ENCODE peak calls at places on chromosomes 4 and X, in six cellular contexts. I is vagina, X is GM23338, G is HL-60, J is Panc1, S is GM12878. L is an unnamed sample.

GRCh38 chr4:144360394-144360793 is 219.9 kb upstream of the GYPA start:
- DNase-seq in I (no peak), X (no peak), G (no peak), J (no peak), S (no peak), L (no peak)

GRCh38 chr4:157739237-157739636 is 433.6 kb downstream of the GASK1B start:
- DNase-seq in I (no peak), X (no peak), G (no peak), J (no peak), S (no peak), L (no peak)

GRCh38 chr4:180028682-180029081 is 2214.5 kb upstream of the TENM3 start:
- DNase-seq in I (no peak), X (peak), G (no peak), J (no peak), S (peak), L (no peak)

GRCh38 chrX:105221374-105221773 is 880 bp upstream of the TEX13A start:
- DNase-seq in I (no peak), X (no peak), G (no peak), J (no peak), S (no peak), L (no peak)

GRCh38 chr4:169971456-169972015 is 54.7 kb downstream of the MFAP3L start:
- DNase-seq in I (no peak), X (no peak), G (no peak), J (no peak), S (no peak), L (no peak)

GRCh38 chr4:44118971-44119680 is 329.5 kb downstream of the KCTD8 start:
- DNase-seq in I (no peak), X (no peak), G (no peak), J (no peak), S (no peak), L (no peak)

GRCh38 chrX:133857648-133858269 is 127.6 kb downstream of the GPC3 start:
- DNase-seq in I (no peak), X (no peak), G (no peak), J (no peak), S (no peak), L (no peak)

GRCh38 chr4:38243385-38244053 is 283.3 kb downstream of the PTTG2 start:
- DNase-seq in I (no peak), X (no peak), G (no peak), J (no peak), S (no peak), L (no peak)

GRCh38 chrX:143580266-143580665 is 55.6 kb downstream of the SLITRK4 start:
- DNase-seq in I (no peak), X (no peak), G (no peak), J (no peak), S (no peak), L (no peak)

GRCh38 chrX:53234484-53234883 is 9.5 kb upstream of the KDM5C start:
- DNase-seq in I (no peak), X (no peak), G (no peak), J (no peak), S (no peak), L (no peak)

GRCh38 chr4:141395246-141395830 is 174.6 kb downstream of the ZNF330 start:
- DNase-seq in I (no peak), X (no peak), G (no peak), J (no peak), S (no peak), L (no peak)

GRCh38 chr4:4818440-4819212 is 40.8 kb upstream of the MSX1 start:
- DNase-seq in I (no peak), X (peak), G (no peak), J (no peak), S (no peak), L (no peak)

GRCh38 chr4:153497091-153497531 is 31.0 kb downstream of the TMEM131L start:
- DNase-seq in I (no peak), X (no peak), G (no peak), J (no peak), S (no peak), L (no peak)

GRCh38 chr4:153501578-153501977 is 35.4 kb downstream of the TMEM131L start:
- DNase-seq in I (no peak), X (no peak), G (no peak), J (no peak), S (no peak), L (no peak)

GRCh38 chr4:153495480-153496206 is 29.5 kb downstream of the TMEM131L start:
- DNase-seq in I (no peak), X (no peak), G (no peak), J (no peak), S (no peak), L (no peak)

GRCh38 chr4:153499005-153499404 is 32.8 kb downstream of the TMEM131L start:
- DNase-seq in I (no peak), X (no peak), G (no peak), J (no peak), S (no peak), L (no peak)

DNA sequence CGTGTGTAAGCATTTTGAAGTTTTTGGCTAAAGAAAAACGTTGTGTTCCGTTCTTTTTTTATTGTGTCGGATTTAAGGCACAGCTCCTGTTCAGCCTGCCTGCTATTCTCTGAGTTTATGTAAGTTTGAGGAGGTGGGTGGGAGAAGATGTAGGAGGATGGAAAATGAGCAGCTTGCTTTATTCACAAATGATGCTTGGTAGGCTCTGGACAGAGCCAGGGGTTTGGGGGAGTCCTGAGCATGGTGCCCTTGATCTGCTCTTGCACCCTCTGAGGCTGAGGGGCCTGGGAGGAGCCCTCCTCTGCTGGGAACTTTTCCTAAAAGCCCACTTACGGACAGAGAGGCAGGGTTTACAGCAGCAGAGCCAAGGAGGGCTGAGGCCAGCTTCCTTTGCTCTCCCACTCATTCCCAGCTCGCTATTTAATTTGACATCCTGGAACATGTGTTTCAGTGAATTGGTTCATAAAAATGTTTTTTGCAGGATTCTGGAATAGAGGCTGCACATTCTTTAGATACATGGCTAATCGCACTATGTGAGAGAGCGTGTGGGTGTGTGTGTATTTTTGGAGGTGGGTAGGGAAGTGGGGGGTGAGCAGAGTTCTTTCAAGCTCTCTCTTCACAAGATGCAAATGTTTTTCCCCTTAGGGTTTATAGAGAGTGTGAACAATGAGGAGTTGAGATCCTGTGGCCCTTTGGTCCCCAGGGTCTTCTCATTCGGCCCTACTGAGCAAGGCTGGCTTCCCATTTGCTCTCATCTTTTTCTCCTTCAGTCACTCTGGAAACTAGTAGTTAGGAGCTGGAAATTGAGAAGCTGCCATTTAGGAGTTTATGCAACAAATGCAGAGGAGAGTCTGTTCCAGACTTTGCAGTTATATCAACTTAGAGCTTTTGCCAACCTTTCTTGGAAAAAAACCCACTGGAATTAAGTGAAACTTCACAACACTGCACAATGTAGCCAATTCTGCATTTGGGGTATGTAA is 32.1 kb downstream of the TMEM131L start:
- DNase-seq in I (no peak), X (no peak), G (no peak), J (no peak), S (peak), L (no peak)
- TF ChIP-seq POLR2AphosphoS5 in I (no peak), X (no peak), G (no peak), J (no peak), S (no peak), L (no peak)

GRCh38 chr4:96097693-96098092 is 257.8 kb downstream of the PDHA2 start:
- DNase-seq in I (no peak), X (no peak), G (no peak), J (no peak), S (no peak), L (no peak)

GRCh38 chr4:96097040-96097607 is 257.2 kb downstream of the PDHA2 start:
- DNase-seq in I (no peak), X (peak), G (no peak), J (no peak), S (no peak), L (no peak)

GRCh38 chr4:96093563-96093962 is 253.7 kb downstream of the PDHA2 start:
- DNase-seq in I (no peak), X (no peak), G (no peak), J (no peak), S (no peak), L (no peak)

GRCh38 chr4:96092151-96092705 is 252.3 kb downstream of the PDHA2 start:
- DNase-seq in I (no peak), X (no peak), G (no peak), J (no peak), S (no peak), L (no peak)

DNA sequence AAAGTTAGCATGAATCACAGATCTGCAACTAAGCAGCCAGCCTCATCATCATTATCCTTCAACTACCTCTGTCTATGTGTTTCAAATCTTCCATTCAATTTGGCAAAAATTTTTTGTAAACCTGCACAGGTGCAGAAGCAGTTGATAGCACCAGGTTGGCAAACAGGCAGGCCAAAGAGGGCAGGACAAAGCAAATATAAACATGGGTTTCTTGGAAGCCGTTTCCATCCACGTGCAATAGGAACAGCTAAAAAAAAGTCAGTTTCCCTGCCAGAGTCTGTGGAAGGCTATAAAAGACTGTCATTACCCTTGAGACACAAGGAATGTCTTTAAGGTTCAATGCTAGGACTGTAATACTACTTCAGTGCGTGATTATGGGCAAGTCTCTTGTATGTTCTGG is 253.2 kb downstream of the PDHA2 start:
- DNase-seq in I (no peak), X (no peak), G (no peak), J (no peak), S (no peak), L (no peak)
- TF ChIP-seq POLR2AphosphoS5 in I (no peak), X (no peak), G (no peak), J (no peak), S (no peak), L (no peak)

GRCh38 chr4:104489731-104490095 is 5.0 kb downstream of the CXXC4 start:
- DNase-seq in I (no peak), X (no peak), G (no peak), J (no peak), S (no peak), L (no peak)

GRCh38 chr4:104490096-104490769 is 4.5 kb downstream of the CXXC4 start:
- DNase-seq in I (no peak), X (peak), G (no peak), J (no peak), S (peak), L (no peak)

GRCh38 chr4:104491826-104492771 is 2.6 kb downstream of the CXXC4 start:
- DNase-seq in I (no peak), X (peak), G (no peak), J (no peak), S (peak), L (no peak)

GRCh38 chr4:104491396-104491821 is 3.3 kb downstream of the CXXC4 start:
- DNase-seq in I (no peak), X (peak), G (no peak), J (no peak), S (no peak), L (no peak)

GRCh38 chr4:104490770-104491395 is 3.8 kb downstream of the CXXC4 start:
- DNase-seq in I (no peak), X (peak), G (no peak), J (no peak), S (no peak), L (no peak)
- TF ChIP-seq POLR2AphosphoS5 in I (no peak), X (no peak), G (peak), J (no peak), S (peak), L (peak)

DNA sequence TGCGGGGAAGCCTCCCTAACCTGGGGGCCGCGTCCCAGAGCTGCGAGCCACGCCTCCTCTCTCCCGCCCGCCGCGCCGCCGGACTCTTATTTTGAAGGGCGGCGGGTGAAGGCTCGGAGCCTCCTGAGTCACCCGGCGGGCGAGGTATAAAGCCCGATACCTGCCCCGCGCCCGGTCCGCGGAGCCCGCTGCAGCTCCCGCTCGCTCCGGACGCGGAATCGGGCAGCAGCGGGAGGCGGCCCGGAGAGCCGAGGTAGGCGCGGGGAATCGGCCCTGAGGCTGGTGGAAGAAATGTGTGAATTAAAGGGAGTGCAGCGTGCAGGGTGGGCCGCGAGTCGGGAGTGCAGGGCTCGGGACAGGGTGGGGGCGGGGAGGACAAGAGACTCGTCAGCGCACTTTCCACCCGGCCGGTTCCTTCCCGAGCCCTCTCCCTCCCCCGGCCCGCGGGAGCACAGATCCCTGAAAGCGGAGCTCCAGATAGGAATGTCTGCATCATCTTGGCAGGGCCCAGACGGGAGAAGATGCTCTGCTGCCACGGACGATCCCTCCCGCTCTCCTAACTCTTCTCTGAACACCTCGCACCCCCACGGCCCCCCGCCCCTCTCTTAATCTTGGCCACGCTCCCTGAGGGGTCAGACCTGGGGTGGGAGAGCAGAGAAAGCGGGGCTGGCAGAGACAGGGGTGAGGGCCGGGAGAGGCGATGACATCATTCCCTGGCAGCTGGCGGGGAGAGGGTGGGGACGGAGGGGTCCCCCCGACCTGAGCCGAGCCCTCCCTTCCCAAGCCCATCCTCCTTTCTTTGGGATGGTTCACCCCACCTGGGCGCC is 177.9 kb downstream of the CBR4 start:
- DNase-seq in I (no peak), X (peak), G (no peak), J (no peak), S (no peak), L (peak)
- TF ChIP-seq POLR2AphosphoS5 in I (peak), X (peak), G (no peak), J (no peak), S (no peak), L (no peak)

DNA sequence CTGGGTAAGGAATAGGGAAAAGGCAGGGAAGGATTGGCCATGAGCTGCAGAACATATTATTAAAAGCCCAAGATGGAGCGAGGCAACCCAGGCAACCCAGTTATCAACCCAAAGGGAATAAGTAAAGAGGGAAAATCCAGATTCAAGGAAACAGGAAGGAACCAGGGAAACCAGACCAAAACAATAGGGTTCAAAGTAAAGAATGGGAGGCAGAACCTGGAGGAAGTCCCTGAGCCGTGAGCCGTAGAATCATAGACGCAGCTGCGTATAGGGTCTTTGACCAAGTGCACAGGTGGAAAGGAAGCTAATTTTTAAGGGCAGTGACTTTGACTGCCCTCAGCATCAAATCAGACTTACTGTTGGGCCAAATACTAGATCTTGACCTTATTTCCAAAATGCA is 98.5 kb upstream of the SRD5A3 start:
- DNase-seq in I (no peak), X (no peak), G (no peak), J (no peak), S (no peak), L (no peak)
- TF ChIP-seq POLR2AphosphoS5 in I (no peak), X (no peak), G (no peak), J (no peak), S (no peak), L (no peak)

DNA sequence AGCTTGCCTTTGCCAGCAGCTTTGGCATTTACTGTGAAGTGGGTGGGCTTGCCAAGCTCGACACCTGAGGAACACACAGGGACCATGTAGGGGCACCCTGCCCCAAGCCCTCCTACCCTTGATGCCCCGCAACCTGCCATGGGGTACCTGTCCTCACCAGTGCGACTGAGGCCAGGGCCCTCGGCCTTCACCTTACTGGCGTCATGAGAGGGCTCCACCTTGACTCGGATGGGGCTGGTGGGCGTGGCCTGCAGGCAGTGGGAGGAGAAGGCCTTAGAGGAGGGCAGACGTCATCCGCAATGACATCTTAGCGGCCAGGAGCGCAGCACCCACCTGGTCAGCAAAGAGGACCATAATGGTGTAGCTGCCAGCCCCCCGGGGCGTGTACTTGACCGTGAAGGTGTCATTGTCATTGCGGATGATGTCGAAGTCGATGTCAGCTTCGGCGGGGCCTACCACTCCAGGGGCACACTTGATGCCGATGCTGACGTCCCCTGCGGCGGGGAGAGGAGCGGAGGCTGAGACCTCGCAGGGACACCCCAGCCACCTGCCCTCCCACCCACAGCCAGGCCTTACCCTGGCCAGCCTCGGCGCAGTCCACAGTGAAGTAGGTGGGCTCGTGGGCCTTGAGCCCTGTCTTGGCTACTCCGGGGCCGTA is 12.2 kb downstream of the FLNA start:
- DNase-seq in I (no peak), X (no peak), G (peak), J (no peak), S (no peak), L (no peak)
- TF ChIP-seq POLR2AphosphoS5 in I (no peak), X (no peak), G (no peak), J (no peak), S (no peak), L (no peak)

GRCh38 chr4:128809477-128810330 is at the start of gene JADE1:
- DNase-seq in I (no peak), X (peak), G (peak), J (peak), S (no peak), L (peak)

GRCh38 chr4:128812360-128812958 is 3.0 kb downstream of the JADE1 start:
- DNase-seq in I (no peak), X (peak), G (no peak), J (no peak), S (no peak), L (peak)

GRCh38 chr4:128810871-128811570 is 1.5 kb downstream of the JADE1 start:
- DNase-seq in I (no peak), X (peak), G (peak), J (no peak), S (no peak), L (peak)

GRCh38 chr4:128810331-128810870 is 901 bp downstream of the JADE1 start:
- DNase-seq in I (no peak), X (no peak), G (peak), J (no peak), S (no peak), L (no peak)

GRCh38 chr4:128811571-128812359 is 2.3 kb downstream of the JADE1 start:
- DNase-seq in I (no peak), X (peak), G (peak), J (no peak), S (no peak), L (peak)
- TF ChIP-seq POLR2AphosphoS5 in I (peak), X (peak), G (peak), J (peak), S (peak), L (peak)

DNA sequence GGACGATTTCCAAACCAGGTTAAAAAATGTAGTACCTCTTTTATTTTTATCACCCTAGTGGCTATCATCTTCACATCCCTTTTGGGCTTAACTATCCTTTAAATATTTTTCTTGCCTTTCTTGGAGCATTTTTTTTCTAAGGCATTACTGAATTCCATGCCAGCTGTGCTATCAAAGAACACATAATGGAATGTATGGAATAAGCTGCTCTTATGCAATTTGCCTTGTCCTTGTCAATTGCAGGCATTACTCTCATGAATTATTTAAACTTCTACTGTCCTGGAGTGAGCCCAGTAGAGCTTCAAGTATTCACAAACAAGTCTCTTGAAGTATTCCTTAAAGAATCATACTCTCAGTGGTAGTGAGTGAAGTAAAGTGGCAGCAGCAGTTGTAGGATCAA is 144.5 kb upstream of the IGFBP7 start:
- DNase-seq in I (no peak), X (no peak), G (no peak), J (no peak), S (no peak), L (no peak)
- TF ChIP-seq POLR2AphosphoS5 in I (no peak), X (no peak), G (no peak), J (no peak), S (no peak), L (no peak)

L was measured in GM12891.